ENCODE peak calls at places on chromosomes 2 and 18, in five cellular contexts. K is tibial nerve, G is adrenal gland, H is ovary, R is right lobe of liver. B is an unnamed sample.

GRCh38 chr18:79071037-79071960 is 2.1 kb downstream of the ATP9B start:
- DNase-seq in H (no peak), R (no peak), K (no peak), G (no peak), B (no peak)

GRCh38 chr18:37364237-37364636 is 201.4 kb downstream of the CELF4 start:
- DNase-seq in H (no peak), K (no peak), G (peak), R (no peak), B (peak)

GRCh38 chr2:191204443-191204842 is 40.8 kb upstream of the MYO1B start:
- DNase-seq in H (no peak), G (no peak), R (no peak), K (no peak), B (no peak)

GRCh38 chr2:19851116-19851515 is 50.7 kb downstream of the TTC32 start:
- DNase-seq in H (no peak), K (no peak), R (no peak), G (no peak), B (no peak)

GRCh38 chr2:167196461-167197252 is 308.4 kb downstream of the XIRP2 start:
- DNase-seq in H (no peak), K (peak), R (no peak), G (peak), B (no peak)

GRCh38 chr2:11080253-11081115 is 74.8 kb upstream of the SLC66A3 start:
- DNase-seq in H (no peak), R (no peak), G (no peak), K (no peak), B (peak)

GRCh38 chr2:149743842-149744468 is 156.4 kb upstream of the MMADHC start:
- DNase-seq in H (no peak), K (no peak), R (no peak), G (no peak), B (no peak)

GRCh38 chr2:11921030-11921583 is 174.7 kb downstream of the LPIN1 start:
- DNase-seq in R (no peak), K (no peak), H (no peak), G (no peak), B (no peak)

GRCh38 chr2:127045792-127046501 is 61.0 kb downstream of the BIN1 start:
- DNase-seq in R (peak), H (no peak), G (no peak), K (no peak), B (no peak)

GRCh38 chr2:141041281-141041680 is 1089.5 kb downstream of the LRP1B start:
- DNase-seq in R (no peak), K (no peak), G (no peak), H (no peak), B (no peak)

GRCh38 chr2:205701509-205701908 is 19.2 kb downstream of the NRP2 start:
- DNase-seq in K (no peak), G (no peak), H (no peak), R (no peak), B (no peak)

GRCh38 chr2:22904126-22904684 is 480.8 kb upstream of the KLHL29 start:
- DNase-seq in K (no peak), H (no peak), R (no peak), G (peak), B (peak)

GRCh38 chr2:229425573-229425972 is 154.5 kb upstream of the PID1 start:
- DNase-seq in R (no peak), K (no peak), H (no peak), G (no peak), B (no peak)

GRCh38 chr2:170582313-170582712 is 132.8 kb upstream of the SP5 start:
- DNase-seq in R (no peak), K (no peak), H (no peak), G (no peak), B (no peak)

GRCh38 chr2:159926695-159927094 is 128.7 kb upstream of the CD302 start:
- DNase-seq in R (no peak), K (no peak), H (no peak), G (no peak), B (no peak)

GRCh38 chr2:159925975-159926374 is 128.0 kb upstream of the CD302 start:
- DNase-seq in K (no peak), R (no peak), G (no peak), H (no peak), B (no peak)

GRCh38 chr2:159922563-159922962 is 124.6 kb upstream of the CD302 start:
- DNase-seq in R (no peak), H (no peak), G (no peak), K (no peak), B (no peak)

DNA sequence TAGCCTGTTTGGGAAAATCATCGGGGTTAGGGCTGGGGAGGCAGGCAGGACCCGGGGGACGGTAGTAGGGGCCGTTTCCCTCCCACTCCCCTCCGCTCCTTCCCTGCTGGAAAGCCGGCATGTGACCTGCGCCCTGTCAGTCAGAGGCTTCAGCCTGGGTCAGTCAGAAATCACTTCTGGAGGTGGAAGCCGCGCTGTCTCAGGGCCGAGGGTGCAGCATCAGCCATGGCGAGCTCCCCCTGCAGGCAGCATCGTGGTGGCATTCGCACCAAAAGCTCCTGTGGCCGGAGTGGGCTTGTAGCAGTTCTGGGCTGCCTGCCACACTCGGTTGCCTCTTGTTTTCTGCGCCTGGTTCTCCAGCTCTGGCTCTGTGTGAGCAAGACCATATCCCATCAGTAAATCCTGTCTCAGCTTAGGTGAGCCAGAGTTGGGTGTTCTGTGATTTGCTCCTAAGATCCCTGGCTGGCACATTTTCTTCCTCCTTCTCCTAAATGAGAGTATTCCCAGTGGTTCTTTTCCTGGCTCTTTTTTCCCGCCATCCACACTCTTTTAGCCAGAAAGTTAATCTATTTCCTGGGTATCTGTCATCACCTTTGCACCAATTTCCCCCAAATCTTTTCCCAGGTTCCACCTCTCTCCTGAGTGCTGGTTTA is 123.9 kb upstream of the CD302 start:
- DNase-seq in K (peak), R (peak), G (peak), H (peak), B (peak)
- TF ChIP-seq POLR2A in K (no peak), R (no peak), G (no peak), H (no peak), B (no peak)

GRCh38 chr2:64327510-64328414 is 126.2 kb upstream of the LGALSL start:
- DNase-seq in G (peak), H (no peak), R (no peak), K (peak), B (peak)
- TF ChIP-seq POLR2A in G (no peak), H (no peak), R (no peak), K (no peak), B (no peak)

GRCh38 chr2:207165121-207166038 is at the start of gene KLF7:
- DNase-seq in H (peak), R (peak), G (peak), K (no peak), B (peak)
- TF ChIP-seq POLR2A in H (no peak), R (no peak), G (peak), K (no peak), B (no peak)

GRCh38 chr2:160362521-160362920 is 131.1 kb downstream of the RBMS1 start:
- DNase-seq in H (no peak), K (no peak), G (no peak), R (no peak), B (no peak)
- TF ChIP-seq POLR2A in H (no peak), K (no peak), G (no peak), R (no peak), B (no peak)

DNA sequence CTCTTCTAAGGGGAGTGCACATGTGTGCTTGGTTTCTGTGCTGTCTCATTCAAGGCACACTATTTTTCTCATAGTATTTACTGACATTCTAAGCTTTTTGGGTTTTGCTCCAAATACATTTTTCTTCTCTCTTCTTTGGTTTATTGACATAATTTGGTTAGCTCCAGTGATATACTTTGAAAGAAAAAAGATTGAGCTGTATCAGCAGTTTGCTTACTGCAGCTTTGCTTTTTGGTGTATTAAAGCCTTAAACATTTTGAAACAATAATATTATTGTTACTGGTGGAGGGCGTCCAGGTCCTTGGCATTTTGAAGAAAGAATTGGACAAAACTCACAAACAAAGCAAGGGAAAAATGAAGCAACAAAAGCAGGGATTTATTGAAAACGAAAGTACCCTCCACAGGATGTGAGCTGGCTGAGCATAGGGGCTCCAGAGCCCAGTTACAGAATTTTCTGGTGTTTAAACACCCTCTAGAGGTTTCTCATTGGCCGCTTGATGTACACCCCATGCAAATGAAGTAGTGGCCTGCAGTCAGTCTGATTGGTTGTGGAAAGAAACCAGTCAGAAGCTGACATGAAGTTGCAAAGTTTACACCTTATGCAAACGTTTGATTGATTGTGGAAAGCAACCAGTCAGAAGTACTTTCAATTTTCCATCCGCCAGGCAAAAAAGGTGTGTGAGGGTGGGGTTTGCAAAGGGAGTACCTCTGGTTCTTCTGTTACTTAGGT is 62.2 kb downstream of the VWA3B start:
- DNase-seq in H (peak), G (peak), K (no peak), R (no peak), B (no peak)
- TF ChIP-seq POLR2A in H (no peak), G (no peak), K (peak), R (peak), B (no peak)

GRCh38 chr2:65499216-65499615 is 66.8 kb upstream of the SPRED2 start:
- DNase-seq in G (no peak), H (no peak), K (no peak), R (no peak), B (no peak)

GRCh38 chr2:65501836-65502235 is 69.4 kb upstream of the SPRED2 start:
- DNase-seq in G (no peak), K (no peak), R (no peak), H (no peak), B (no peak)

GRCh38 chr2:65500319-65501040 is 68.1 kb upstream of the SPRED2 start:
- DNase-seq in K (no peak), H (no peak), G (no peak), R (no peak), B (no peak)

GRCh38 chr2:65503746-65504145 is 71.3 kb upstream of the SPRED2 start:
- DNase-seq in K (no peak), G (no peak), H (no peak), R (no peak), B (no peak)

DNA sequence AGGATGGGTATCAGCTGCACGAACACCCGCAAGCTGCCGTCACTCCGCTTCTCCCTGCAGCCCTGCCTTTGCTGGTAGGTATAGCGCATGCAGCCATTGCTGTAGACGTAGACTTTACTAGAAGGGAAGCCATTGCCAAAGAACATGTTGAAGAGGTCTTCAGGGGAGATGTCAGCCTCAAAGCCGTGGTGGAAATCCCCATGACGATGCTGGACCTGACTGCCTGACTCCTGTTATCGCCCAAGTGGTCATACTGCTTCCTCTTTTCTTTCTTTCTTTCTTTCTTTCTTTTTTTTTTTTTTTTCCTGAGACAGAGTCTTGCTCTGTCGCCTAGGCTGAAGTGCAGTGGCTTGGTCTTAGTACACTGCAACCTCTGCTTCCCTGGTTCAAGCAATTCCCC is 68.7 kb upstream of the SPRED2 start:
- DNase-seq in R (no peak), H (no peak), K (no peak), G (no peak), B (no peak)
- TF ChIP-seq POLR2A in R (no peak), H (no peak), K (no peak), G (no peak), B (no peak)

GRCh38 chr2:6879011-6879410 is 1.4 kb downstream of the RSAD2 start:
- DNase-seq in K (no peak), R (no peak), G (no peak), H (no peak), B (no peak)

GRCh38 chr2:6880200-6880733 is 2.7 kb downstream of the RSAD2 start:
- DNase-seq in K (no peak), H (no peak), R (no peak), G (no peak), B (no peak)

GRCh38 chr2:6881036-6881435 is 3.5 kb downstream of the RSAD2 start:
- DNase-seq in K (no peak), G (no peak), R (no peak), H (no peak), B (no peak)

GRCh38 chr2:6876299-6876698 is 1.3 kb upstream of the RSAD2 start:
- DNase-seq in R (no peak), H (no peak), K (no peak), G (no peak), B (no peak)

DNA sequence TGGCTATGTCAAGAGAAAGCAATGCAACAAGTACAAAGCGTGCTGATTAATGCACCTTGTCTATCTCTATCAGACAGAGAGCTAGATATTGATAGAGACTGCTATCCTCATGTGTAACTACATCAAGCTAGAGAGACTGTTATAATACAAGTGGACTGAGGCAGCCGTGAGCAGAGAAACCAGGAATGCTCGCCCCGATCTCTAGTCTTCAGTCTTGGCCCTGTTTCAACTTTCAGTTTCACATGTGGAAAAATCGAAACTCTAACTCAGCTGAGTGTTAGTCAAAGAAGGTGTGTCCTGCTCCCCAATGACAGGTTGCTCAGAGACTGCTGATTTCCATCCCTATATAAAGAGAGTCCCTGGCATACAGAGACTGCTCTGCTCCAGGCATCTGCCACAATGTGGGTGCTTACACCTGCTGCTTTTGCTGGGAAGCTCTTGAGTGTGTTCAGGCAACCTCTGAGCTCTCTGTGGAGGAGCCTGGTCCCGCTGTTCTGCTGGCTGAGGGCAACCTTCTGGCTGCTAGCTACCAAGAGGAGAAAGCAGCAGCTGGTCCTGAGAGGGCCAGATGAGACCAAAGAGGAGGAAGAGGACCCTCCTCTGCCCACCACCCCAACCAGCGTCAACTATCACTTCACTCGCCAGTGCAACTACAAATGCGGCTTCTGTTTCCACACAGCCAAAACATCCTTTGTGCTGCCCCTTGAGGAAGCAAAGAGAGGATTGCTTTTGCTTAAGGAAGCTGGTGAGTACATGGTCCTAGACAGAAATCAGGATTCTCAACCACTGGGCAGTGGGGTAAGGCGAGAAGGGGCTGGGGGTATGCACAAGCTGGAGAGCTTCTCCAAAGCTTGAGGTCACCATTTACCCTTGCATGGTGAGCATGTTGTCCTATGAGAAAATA is at the start of gene RSAD2:
- DNase-seq in R (no peak), H (peak), G (peak), K (peak), B (no peak)
- TF ChIP-seq POLR2A in R (no peak), H (no peak), G (no peak), K (no peak), B (no peak)

GRCh38 chr2:237353207-237353606 is 60.8 kb downstream of the COL6A3 start:
- DNase-seq in H (no peak), G (no peak), R (no peak), K (no peak), B (no peak)
- TF ChIP-seq POLR2A in H (no peak), G (no peak), R (no peak), K (no peak), B (no peak)

B was measured in testis.